ENCODE peak calls at places on chromosomes 1 and 21, in seven cellular contexts. E, Q, G, V, X, J and T are unnamed samples.

GRCh38 chr21:28671549-28672195 is 321.0 kb downstream of the LTN1 start:
- DNase-seq in E (no peak), Q (no peak), G (no peak), V (no peak), X (no peak), J (no peak), T (no peak)

GRCh38 chr1:33410091-33410701 is 20.7 kb downstream of the PHC2 start:
- DNase-seq in E (peak), Q (no peak), G (no peak), V (no peak), X (no peak), J (no peak), T (no peak)

GRCh38 chr21:25626752-25627151 is 12.3 kb upstream of the JAM2 start:
- DNase-seq in E (peak), Q (no peak), G (peak), V (peak), X (no peak), J (no peak), T (peak)

GRCh38 chr1:217895817-217896216 is 264.7 kb downstream of the SPATA17 start:
- DNase-seq in E (no peak), Q (no peak), G (no peak), V (no peak), X (no peak), J (no peak), T (no peak)

GRCh38 chr1:110176299-110176956 is 26.1 kb downstream of the SLC6A17 start:
- DNase-seq in E (peak), Q (no peak), G (peak), V (peak), X (peak), J (peak), T (peak)

GRCh38 chr1:229808272-229808671 is 182.2 kb downstream of the URB2 start:
- DNase-seq in E (no peak), Q (no peak), G (no peak), V (no peak), X (no peak), J (no peak), T (no peak)

GRCh38 chr1:246588322-246588721 is 22.1 kb downstream of the CNST start:
- DNase-seq in E (no peak), Q (no peak), G (no peak), V (no peak), X (no peak), J (no peak), T (no peak)

GRCh38 chr1:32100359-32100758 is 7.5 kb upstream of the KPNA6 start:
- DNase-seq in E (no peak), Q (no peak), G (no peak), V (peak), X (no peak), J (peak), T (peak)

GRCh38 chr1:1927751-1928150 is 8.7 kb upstream of the TMEM52 start:
- DNase-seq in E (no peak), Q (no peak), G (no peak), V (no peak), X (no peak), J (no peak), T (no peak)

GRCh38 chr1:154326546-154327465 is 1.5 kb downstream of the ATP8B2 start:
- DNase-seq in E (no peak), Q (peak), G (no peak), V (peak), X (no peak), J (peak), T (peak)

GRCh38 chr1:91803847-91804545 is 82.0 kb downstream of the TGFBR3 start:
- DNase-seq in E (no peak), Q (no peak), G (peak), V (no peak), X (no peak), J (no peak), T (no peak)

GRCh38 chr1:16244650-16245285 is 7.8 kb upstream of the CPLANE2 start:
- DNase-seq in E (no peak), Q (no peak), G (no peak), V (no peak), X (no peak), J (no peak), T (no peak)

GRCh38 chr1:16248603-16249534 is 11.9 kb upstream of the CPLANE2 start:
- DNase-seq in E (peak), Q (peak), G (peak), V (peak), X (peak), J (peak), T (peak)

GRCh38 chr1:16248007-16248436 is 11.0 kb upstream of the CPLANE2 start:
- DNase-seq in E (no peak), Q (no peak), G (peak), V (no peak), X (no peak), J (no peak), T (no peak)

GRCh38 chr1:16245476-16246196 is 8.7 kb upstream of the CPLANE2 start:
- DNase-seq in E (no peak), Q (no peak), G (no peak), V (no peak), X (no peak), J (no peak), T (no peak)

DNA sequence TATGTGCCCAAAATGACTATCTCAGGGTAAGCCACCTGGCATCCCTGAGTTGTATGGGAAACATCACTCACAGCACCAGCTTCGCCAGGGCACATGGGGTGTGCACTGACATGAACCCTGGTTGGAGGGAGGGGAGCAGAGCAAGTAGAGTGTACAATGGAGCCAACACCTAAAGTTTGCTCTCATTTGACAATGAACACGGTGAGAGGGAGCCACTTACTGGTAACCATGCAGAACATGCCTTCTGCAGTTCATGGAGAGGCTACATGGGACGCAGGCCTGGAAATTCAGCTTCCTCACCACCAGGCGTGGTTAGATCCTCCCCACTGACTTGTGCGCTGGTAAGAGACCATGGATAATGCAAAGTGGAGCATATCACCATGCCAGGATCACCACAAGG is 10.0 kb upstream of the CPLANE2 start:
- DNase-seq in E (no peak), Q (no peak), G (no peak), V (no peak), X (no peak), J (no peak), T (no peak)
- H3K27ac ChIP-seq in E (no peak), Q (no peak), G (peak), V (peak), X (peak), J (no peak), T (peak)

GRCh38 chr1:153180556-153180955 is 22.7 kb upstream of the LELP1 start:
- DNase-seq in E (no peak), Q (no peak), G (no peak), V (no peak), X (no peak), J (no peak), T (no peak)
- TF ChIP-seq CTCF in E (no peak), Q (no peak), G (peak), V (no peak), X (no peak), J (no peak), T (no peak)

GRCh38 chr1:116169898-116170297 is 58.7 kb downstream of the MAB21L3 start:
- DNase-seq in E (no peak), Q (no peak), G (no peak), V (no peak), X (no peak), J (no peak), T (no peak)

GRCh38 chr1:116168277-116169032 is 57.3 kb downstream of the MAB21L3 start:
- DNase-seq in E (no peak), Q (peak), G (peak), V (peak), X (peak), J (peak), T (peak)

GRCh38 chr1:116166011-116166571 is 54.9 kb downstream of the MAB21L3 start:
- DNase-seq in E (no peak), Q (no peak), G (no peak), V (no peak), X (no peak), J (no peak), T (no peak)

GRCh38 chr1:116166655-116167054 is 55.5 kb downstream of the MAB21L3 start:
- DNase-seq in E (no peak), Q (no peak), G (no peak), V (no peak), X (no peak), J (no peak), T (no peak)

GRCh38 chr1:116167625-116168276 is 56.6 kb downstream of the MAB21L3 start:
- DNase-seq in E (no peak), Q (no peak), G (peak), V (no peak), X (no peak), J (no peak), T (peak)
- H3K27ac ChIP-seq in E (no peak), Q (peak), G (peak), V (peak), X (peak), J (no peak), T (peak)

DNA sequence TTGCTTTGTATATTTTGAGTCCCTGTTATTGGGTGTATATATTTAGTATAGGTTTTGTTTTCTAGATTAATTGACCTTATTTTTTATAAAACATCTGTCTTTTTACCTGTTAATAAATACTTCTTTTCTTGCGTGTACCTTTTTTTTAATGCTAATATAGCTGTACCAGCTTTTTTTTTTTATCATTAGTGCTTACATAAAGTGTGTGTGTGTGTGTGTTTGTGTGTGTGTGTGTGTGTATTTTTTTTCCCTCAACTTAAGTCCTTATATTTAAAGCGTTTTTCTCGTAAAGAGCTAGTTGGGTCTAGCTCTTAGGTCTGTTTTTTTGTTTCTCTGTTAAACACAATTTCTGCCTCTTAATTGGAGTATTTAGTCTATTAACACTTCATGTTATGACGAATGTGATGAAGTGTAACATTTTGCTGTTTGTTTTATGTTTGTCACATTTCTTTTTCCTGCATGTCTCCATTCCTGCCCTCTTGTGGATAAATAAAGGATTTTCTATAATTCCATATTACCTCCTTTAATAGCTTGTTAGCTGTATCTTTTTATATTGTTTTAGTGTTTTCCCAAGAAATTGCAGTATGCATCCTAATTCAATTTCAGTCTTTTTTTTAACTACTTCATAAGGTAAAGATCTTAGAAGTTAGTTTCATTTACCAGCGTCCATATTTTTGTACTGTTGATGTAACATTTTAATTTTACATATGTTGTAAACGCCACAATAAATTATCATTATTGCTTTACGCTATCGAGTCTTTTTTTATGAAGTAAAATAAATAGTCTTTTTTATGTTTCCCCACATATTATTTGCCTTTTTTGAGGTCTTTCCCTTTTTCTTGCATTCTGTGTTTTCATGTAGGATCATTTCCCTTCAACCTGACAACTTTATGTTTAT is 4.3 kb downstream of the PRMT2 start:
- DNase-seq in E (peak), Q (no peak), G (no peak), V (no peak), X (no peak), J (peak), T (no peak)
- TF ChIP-seq CTCF in E (peak), Q (peak), G (peak), V (peak), X (peak), J (peak), T (no peak)

DNA sequence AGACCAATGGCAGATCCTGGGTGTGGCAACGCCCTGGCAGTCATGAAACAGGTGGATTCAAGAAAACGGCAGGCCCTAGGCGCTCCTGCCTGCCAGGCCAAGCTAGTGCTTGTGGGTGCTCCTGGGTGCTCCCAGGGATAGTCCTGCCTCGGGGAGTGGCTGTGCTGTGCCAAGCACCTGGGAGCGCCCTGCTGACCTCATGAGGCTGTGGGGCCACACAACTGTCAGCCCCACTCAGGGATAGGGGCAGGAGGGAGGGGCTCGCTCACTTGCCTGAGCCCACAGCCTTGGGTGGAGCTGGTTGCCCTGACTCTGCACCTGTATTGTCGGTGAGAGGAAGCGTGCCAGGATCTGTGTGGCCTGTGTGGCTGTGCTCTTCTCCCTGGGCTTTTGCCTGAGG is 9.4 kb downstream of the SNAP47 start:
- DNase-seq in E (no peak), Q (no peak), G (no peak), V (no peak), X (no peak), J (no peak), T (no peak)
- H3K27ac ChIP-seq in E (no peak), Q (peak), G (no peak), V (no peak), X (peak), J (no peak), T (no peak)

DNA sequence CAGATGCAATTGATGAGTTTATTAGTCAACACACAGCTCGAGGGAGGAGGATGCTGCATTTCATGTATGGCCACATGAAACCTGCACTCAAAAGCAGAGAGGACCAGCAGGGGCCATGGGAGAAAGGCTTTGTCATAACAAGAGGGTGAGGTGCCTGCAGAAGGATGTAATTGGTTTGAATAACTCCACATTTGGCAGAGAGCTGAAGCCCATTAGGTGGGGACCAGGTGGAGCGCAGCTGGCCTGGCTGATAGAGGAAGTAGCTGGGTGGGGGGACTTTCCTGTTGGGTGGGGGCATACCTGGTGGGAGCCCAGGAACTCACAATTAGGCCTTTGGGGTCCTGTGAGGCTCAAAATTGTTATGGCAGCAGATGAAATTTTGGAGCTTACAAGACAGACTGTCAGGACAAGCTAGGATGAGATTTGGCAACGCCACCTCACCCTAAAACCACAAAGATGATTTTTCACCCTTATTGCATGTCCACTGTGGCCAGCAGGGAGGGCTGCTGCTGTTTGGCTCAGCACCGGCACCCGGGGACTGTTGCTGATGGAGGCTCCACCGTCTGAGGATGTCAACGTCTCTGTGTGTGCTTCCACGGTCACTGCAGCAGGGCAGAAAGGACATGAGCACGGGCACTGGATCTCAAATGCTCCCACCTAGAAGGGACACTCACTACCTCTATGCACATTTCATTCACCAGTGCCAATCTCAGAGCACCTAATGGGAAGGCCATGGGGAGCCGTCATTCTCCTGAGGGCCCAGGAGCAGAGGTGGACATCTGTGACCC is 599.4 kb downstream of the PTPRU start:
- DNase-seq in E (no peak), Q (no peak), G (no peak), V (no peak), X (no peak), J (no peak), T (no peak)
- TF ChIP-seq CTCF in E (no peak), Q (no peak), G (no peak), V (no peak), X (no peak), J (no peak), T (no peak)

GRCh38 chr21:43758811-43759210 is 17.3 kb downstream of the CSTB start:
- DNase-seq in E (no peak), Q (no peak), G (no peak), V (no peak), X (no peak), J (no peak), T (no peak)

GRCh38 chr21:43759651-43760050 is 16.5 kb downstream of the CSTB start:
- DNase-seq in E (no peak), Q (no peak), G (no peak), V (no peak), X (no peak), J (no peak), T (no peak)

GRCh38 chr21:43757601-43758000 is 18.5 kb downstream of the CSTB start:
- DNase-seq in E (no peak), Q (no peak), G (peak), V (no peak), X (no peak), J (no peak), T (no peak)

GRCh38 chr21:43755820-43756594 is 20.1 kb downstream of the CSTB start:
- DNase-seq in E (no peak), Q (no peak), G (no peak), V (no peak), X (no peak), J (no peak), T (no peak)

GRCh38 chr21:43758132-43758619 is 17.9 kb downstream of the CSTB start:
- DNase-seq in E (no peak), Q (no peak), G (peak), V (no peak), X (no peak), J (no peak), T (no peak)
- H3K27ac ChIP-seq in E (no peak), Q (peak), G (peak), V (peak), X (peak), J (peak), T (no peak)

GRCh38 chr1:209015092-209015491 is 568.4 kb upstream of the CAMK1G start:
- DNase-seq in E (no peak), Q (no peak), G (peak), V (no peak), X (no peak), J (no peak), T (no peak)
- TF ChIP-seq CTCF in E (no peak), Q (no peak), G (no peak), V (no peak), X (no peak), J (no peak), T (no peak)

GRCh38 chr1:234961468-234962339 is 166.9 kb downstream of the TOMM20 start:
- DNase-seq in E (no peak), Q (peak), G (peak), V (no peak), X (no peak), J (no peak), T (no peak)
- H3K27ac ChIP-seq in E (peak), Q (peak), G (peak), V (peak), X (peak), J (no peak), T (peak)

GRCh38 chr1:105793541-105794146 is 1262.8 kb upstream of the PRMT6 start:
- DNase-seq in E (peak), Q (no peak), G (peak), V (no peak), X (no peak), J (peak), T (no peak)
- TF ChIP-seq CTCF in E (peak), Q (no peak), G (peak), V (peak), X (no peak), J (peak), T (no peak)